ENCODE peak calls at places on chromosomes 11 and 22, in nine cellular contexts. L is NCI-H1092; D is kidney glomerular epithelial cell; S is posterior vena cava; X is NCI-H2171 treated with DMSO at 0.1 percent for 48 hours; Z is CD4-positive, alpha-beta memory T cell; M is NCI-H2081 treated with DMSO at 0.1 percent for 48 hours; W is NCI-H1694 treated with DMSO at 0.1 percent for 48 hours; K is HS-5. A is an unnamed sample.

GRCh38 chr11:48001438-48002021 is 21.2 kb downstream of the PTPRJ start:
- DNase-seq in L (no peak), D (peak), S (no peak), X (peak), Z (peak), M (no peak), W (peak), K (no peak), A (peak)

GRCh38 chr11:88704505-88704904 is 361.3 kb downstream of the GRM5 start:
- DNase-seq in L (no peak), D (peak), S (no peak), X (no peak), Z (no peak), M (no peak), W (no peak), K (no peak), A (no peak)

GRCh38 chr11:103234974-103235373 is 125.7 kb downstream of the DYNC2H1 start:
- DNase-seq in L (no peak), D (no peak), S (no peak), X (no peak), Z (no peak), M (no peak), W (no peak), K (no peak), A (no peak)

GRCh38 chr11:48066881-48067800 is 86.8 kb downstream of the PTPRJ start:
- DNase-seq in L (no peak), D (no peak), S (no peak), X (no peak), Z (no peak), M (no peak), W (no peak), K (no peak), A (no peak)

GRCh38 chr11:132785878-132786277 is 746.4 kb downstream of the OPCML start:
- DNase-seq in L (no peak), D (no peak), S (no peak), X (no peak), Z (no peak), M (no peak), W (no peak), K (no peak), A (no peak)

GRCh38 chr11:279966-280761 is 2.0 kb downstream of the NLRP6 start:
- DNase-seq in L (no peak), D (peak), S (peak), X (peak), Z (peak), M (no peak), W (no peak), K (no peak), A (peak)

GRCh38 chr22:38007330-38007902 is 23.1 kb upstream of the SOX10 start:
- DNase-seq in L (no peak), D (no peak), S (no peak), X (no peak), Z (no peak), M (no peak), W (no peak), K (no peak), A (no peak)

GRCh38 chr11:111387318-111387863 is 8.3 kb upstream of the POU2AF1 start:
- DNase-seq in L (peak), D (no peak), S (no peak), X (peak), Z (no peak), M (peak), W (peak), K (no peak), A (peak)

GRCh38 chr11:128727320-128727719 is 33.4 kb downstream of the FLI1 start:
- DNase-seq in L (no peak), D (no peak), S (no peak), X (no peak), Z (no peak), M (no peak), W (no peak), K (no peak), A (no peak)

GRCh38 chr11:4991066-4991465 is 3.6 kb upstream of the OR51L1 start:
- DNase-seq in L (no peak), D (no peak), S (no peak), X (no peak), Z (no peak), M (no peak), W (no peak), K (no peak), A (peak)

GRCh38 chr11:910044-910588 is 494 bp downstream of the CHID1 start:
- DNase-seq in L (no peak), D (no peak), S (peak), X (no peak), Z (no peak), M (no peak), W (no peak), K (no peak), A (peak)

GRCh38 chr11:107183963-107184362 is 165.7 kb upstream of the GUCY1A2 start:
- DNase-seq in L (no peak), D (peak), S (no peak), X (no peak), Z (no peak), M (no peak), W (no peak), K (no peak), A (no peak)

GRCh38 chr11:33622231-33622630 is 78.4 kb downstream of the C11orf91 start:
- DNase-seq in L (no peak), D (no peak), S (no peak), X (no peak), Z (no peak), M (no peak), W (no peak), K (no peak), A (no peak)